ENCODE peak calls at places on chromosome 6, in seven cellular contexts. C is foreskin fibroblast, I is prostate gland, A is gastrocnemius medialis, M is kidney epithelial cell, D is HCT116, R is psoas muscle. N is an unnamed sample.

GRCh38 chr6:116631379-116631990 is 15.2 kb downstream of the RSPH4A start:
- DNase-seq in C (no peak), I (peak; percentile 54), A (no peak), M (no peak), D (no peak), R (no peak), N (no peak)

GRCh38 chr6:162443101-162443500 is 284.5 kb downstream of the PRKN start:
- DNase-seq in C (no peak), I (no peak), A (no peak), M (peak; percentile 63), D (no peak), R (no peak), N (no peak)

GRCh38 chr6:73180718-73181619 is 44.3 kb downstream of the KHDC1L start:
- DNase-seq in C (peak; percentile 53), I (no peak), A (peak; percentile 30), M (peak; percentile 38), D (peak; percentile 39), R (no peak), N (peak; percentile 69)

GRCh38 chr6:109059148-109059547 is 35.5 kb downstream of the SESN1 start:
- DNase-seq in C (no peak), I (peak; percentile 23), A (no peak), M (no peak), D (no peak), R (no peak), N (no peak)

GRCh38 chr6:133341607-133342158 is 100.5 kb downstream of the EYA4 start:
- DNase-seq in C (peak; percentile 47), I (no peak), A (no peak), M (peak; percentile 26), D (no peak), R (no peak), N (peak; percentile 11)

GRCh38 chr6:26157838-26158580 is 70.8 kb downstream of the HFE start:
- DNase-seq in C (peak; percentile 93), I (peak; percentile 95), A (peak; percentile 73), M (peak; percentile 99), D (peak; percentile 99), R (peak; percentile 83), N (peak; percentile 95)

GRCh38 chr6:168865-169455 is 123.3 kb upstream of the DUSP22 start:
- DNase-seq in C (peak; percentile 16), I (no peak), A (no peak), M (peak; percentile 18), D (peak; percentile 38), R (no peak), N (peak; percentile 16)

GRCh38 chr6:30759575-30760239 is 15.4 kb upstream of the IER3 start:
- DNase-seq in C (peak; percentile 93), I (no peak), A (no peak), M (peak; percentile 95), D (no peak), R (no peak), N (peak; percentile 90)

GRCh38 chr6:99178168-99178567 is 171.3 kb downstream of the FAXC start:
- DNase-seq in C (no peak), I (no peak), A (no peak), M (no peak), D (peak; percentile 31), R (no peak), N (no peak)

GRCh38 chr6:148747145-148747492 is 289 bp downstream of the UST start:
- DNase-seq in C (peak; percentile 60), I (peak; percentile 31), A (peak; percentile 29), M (no peak), D (no peak), R (peak; percentile 76), N (no peak)

GRCh38 chr6:146914563-146915483 is 289.4 kb upstream of the STXBP5 start:
- DNase-seq in C (peak; percentile 90), I (no peak), A (no peak), M (peak; percentile 92), D (peak; percentile 84), R (peak; percentile 48), N (peak; percentile 94)

GRCh38 chr6:104558746-104559145 is 301.0 kb downstream of the HACE1 start:
- DNase-seq in C (no peak), I (no peak), A (no peak), M (no peak), D (no peak), R (no peak), N (no peak)

GRCh38 chr6:108796875-108797274 is 51.3 kb upstream of the ARMC2 start:
- DNase-seq in C (no peak), I (no peak), A (no peak), M (no peak), D (no peak), R (no peak), N (no peak)

GRCh38 chr6:15870354-15871043 is 207.7 kb upstream of the DTNBP1 start:
- DNase-seq in C (peak; percentile 56), I (no peak), A (no peak), M (no peak), D (no peak), R (no peak), N (no peak)

GRCh38 chr6:136180729-136181128 is 69.4 kb downstream of the MTFR2 start:
- DNase-seq in C (no peak), I (no peak), A (no peak), M (no peak), D (no peak), R (no peak), N (no peak)

GRCh38 chr6:83055366-83055964 is 10.2 kb downstream of the UBE3D start:
- DNase-seq in C (peak; percentile 29), I (peak; percentile 38), A (no peak), M (no peak), D (peak; percentile 8), R (no peak), N (no peak)

DNA sequence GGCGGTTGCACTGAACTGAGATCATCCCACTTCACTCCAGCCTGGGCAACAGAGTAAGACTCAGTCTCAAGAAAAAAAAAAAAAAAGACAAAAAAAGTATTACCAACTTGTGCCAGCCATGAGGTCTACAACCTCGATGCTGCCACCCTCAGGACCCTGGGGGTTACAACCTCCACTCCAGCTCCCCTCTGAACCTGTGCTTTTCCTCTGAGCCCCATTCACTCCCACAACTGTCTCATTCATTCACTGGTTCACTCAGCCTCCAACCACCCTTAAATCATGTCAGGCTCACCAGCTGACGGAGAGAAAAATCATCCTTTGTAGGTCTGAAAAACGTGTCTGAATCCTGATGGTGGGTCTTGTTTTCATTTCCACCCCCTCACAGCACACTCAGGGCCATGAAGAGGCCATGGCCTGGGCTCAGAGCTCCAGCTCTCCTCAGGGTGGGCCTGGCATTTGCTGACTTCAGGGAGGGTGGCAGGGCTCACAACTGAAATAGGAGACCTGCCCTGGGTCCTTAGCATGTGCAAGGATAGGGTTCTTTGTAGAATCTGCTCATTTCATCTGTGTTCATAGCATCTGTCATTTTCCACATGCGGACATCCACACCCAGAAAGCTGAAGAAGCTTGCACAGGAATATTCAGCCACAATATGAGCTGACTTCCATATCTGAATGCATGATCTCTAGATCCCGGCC is 1.9 kb upstream of the ULBP1 start:
- DNase-seq in C (peak; percentile 18), I (no peak), A (no peak), M (no peak), D (peak; percentile 36), R (no peak), N (no peak)
- H3K4me3 ChIP-seq in C (no peak overlapping the region), I (no peak overlapping the region), A (no peak overlapping the region), M (no peak overlapping the region), D (no peak overlapping the region), R (no peak overlapping the region), N (no peak overlapping the region)

DNA sequence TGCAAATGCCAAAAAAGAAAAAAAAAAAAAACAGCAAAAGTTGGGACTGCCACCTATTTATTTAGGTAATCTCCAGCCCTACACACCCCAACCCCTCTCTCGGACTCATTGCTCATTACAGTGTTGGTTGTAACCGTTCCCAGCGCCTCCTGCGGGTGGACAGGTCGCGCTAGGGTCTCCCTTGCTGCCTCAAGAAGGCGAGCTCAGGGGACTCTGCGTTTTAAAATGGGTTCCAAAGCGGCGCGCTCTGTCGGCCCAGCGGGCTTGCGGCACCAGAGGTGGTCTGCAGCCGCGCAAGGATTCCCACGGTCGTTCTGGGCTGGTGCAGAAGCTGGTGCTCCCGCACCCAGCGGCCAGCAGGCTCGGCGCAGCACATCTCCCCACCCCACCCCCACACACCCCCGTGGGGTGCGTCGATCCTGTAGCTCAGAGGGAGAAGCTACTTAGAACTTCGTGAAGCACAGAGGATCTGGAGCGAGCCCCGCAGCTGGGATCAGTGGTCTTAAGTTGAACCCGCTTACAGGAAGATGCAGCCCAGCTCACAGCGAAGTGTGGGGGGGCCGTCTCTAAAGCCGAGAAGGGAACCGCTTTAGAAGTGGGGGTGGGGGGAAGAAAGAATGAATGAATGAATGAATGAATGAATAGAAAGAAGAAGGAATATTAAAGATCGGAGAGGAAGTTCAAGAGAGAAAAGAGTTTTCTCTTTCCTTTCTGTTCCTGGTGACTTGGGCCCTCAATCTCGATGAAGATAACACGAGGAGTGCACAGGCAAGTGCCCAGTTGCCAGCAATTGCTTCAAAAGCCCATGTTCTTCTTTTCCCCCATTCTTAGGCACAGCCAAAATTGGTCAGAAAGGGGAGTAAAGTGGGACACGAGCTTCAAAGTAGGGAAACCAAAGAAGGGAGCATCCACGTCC is 766 bp downstream of the TFAP2A start:
- DNase-seq in C (peak; percentile 59), I (peak; percentile 60), A (no peak), M (no peak), D (no peak), R (no peak), N (no peak)
- TF ChIP-seq CTCF in C (peak; percentile 48), I (no peak), A (no peak), M (peak; percentile 1), D (peak; percentile 41), R (no peak), N (peak; percentile 5)

DNA sequence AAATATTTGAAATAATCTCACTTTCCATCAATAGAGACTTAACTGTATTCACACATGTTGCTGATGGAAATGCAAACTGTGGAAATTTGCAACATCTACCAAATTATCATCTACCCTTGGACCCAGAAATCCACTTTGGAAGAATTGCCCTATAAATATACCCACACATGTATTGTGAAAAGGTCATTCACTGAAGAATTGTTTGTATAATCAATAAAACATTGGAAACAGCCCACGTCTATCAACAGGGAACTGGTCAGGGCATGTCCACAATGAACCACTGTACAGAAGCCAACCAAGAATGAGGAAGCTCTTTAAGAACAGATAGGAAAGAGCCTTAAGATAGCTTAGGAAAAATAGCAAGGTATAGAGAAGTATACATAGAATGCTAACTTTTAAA is 36.2 kb downstream of the PXDC1 start:
- DNase-seq in C (no peak), I (no peak), A (no peak), M (no peak), D (no peak), R (no peak), N (no peak)
- H3K4me3 ChIP-seq in C (no peak overlapping the region), I (no peak overlapping the region), A (no peak overlapping the region), M (no peak overlapping the region), D (no peak overlapping the region), R (no peak overlapping the region), N (no peak overlapping the region)

DNA sequence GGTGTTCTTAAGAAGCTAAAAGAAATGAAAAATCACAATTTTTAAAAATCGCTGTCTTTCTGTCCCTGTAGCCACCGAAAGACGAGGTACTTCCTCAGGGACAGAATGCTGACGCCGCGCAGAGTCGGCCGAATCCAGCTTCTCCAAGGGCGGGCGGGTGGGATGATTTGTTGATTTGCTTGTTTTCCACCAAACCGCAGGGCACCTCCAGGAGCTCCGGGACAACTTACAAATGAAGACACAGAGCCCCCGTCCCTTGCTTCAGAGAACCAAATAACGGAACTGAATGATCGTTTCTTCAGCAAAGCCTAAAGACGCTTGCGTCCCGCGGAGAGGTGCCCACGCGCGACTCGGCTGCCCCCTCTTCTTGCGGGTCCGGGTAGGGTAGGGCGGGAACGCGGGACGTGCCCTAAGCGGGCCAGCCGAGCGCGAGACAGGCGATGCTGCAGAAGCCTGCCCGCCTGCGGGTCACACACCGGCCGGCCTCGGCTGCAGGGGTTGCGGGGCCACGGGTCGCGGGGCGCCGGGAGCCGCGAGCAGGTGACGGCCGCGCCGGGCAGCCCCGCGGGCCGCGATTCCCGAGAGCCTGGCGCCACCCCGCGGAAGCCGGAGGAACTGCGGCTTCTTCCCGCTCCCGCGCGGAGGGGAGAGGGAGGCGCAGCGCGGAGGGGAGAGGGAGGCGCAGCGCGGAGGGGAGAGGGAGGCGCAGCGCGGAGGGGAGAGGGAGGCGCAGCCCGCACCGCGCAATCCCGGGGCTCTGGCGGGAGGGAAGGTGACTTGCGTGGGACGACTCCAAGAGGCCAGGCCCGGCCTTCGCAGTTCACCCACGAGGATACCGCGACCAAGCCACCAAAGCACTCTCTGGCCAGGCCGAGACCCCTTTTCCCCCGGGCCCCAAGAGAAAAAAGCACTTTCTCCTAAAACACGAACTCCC is 7.7 kb upstream of the FOXF2 start:
- DNase-seq in C (no peak), I (no peak), A (no peak), M (no peak), D (no peak), R (no peak), N (no peak)
- TF ChIP-seq CTCF in C (peak; percentile 55), I (peak; percentile 89), A (peak; percentile 87), M (peak; percentile 48), D (peak; percentile 44), R (peak; percentile 94), N (peak; percentile 55)

N was measured in astrocyte of the cerebellum.